ENCODE peak calls at places on chromosome 19, in five cellular contexts. One of them, this sample, is unnamed.

GRCh38 chr19:11710313-11710712 is 28.4 kb downstream of the ZNF823 start:
- DNase-seq in GM12865: no peak
- DNase-seq in SJSA1: no peak
- DNase-seq in cardiac fibroblast: no peak
- DNase-seq in adrenal gland: no peak
- DNase-seq in this sample: no peak

GRCh38 chr19:44260343-44260681 is 626 bp downstream of the ZNF233 start:
- DNase-seq in GM12865: no peak
- DNase-seq in SJSA1: no peak
- DNase-seq in cardiac fibroblast: no peak
- DNase-seq in adrenal gland: no peak
- DNase-seq in this sample: no peak

GRCh38 chr19:46953955-46954501 is 65.6 kb upstream of the NPAS1 start:
- DNase-seq in GM12865: no peak
- DNase-seq in SJSA1: no peak
- DNase-seq in cardiac fibroblast: no peak
- DNase-seq in adrenal gland: no peak
- DNase-seq in this sample: no peak

GRCh38 chr19:50300051-50300450 is 29.1 kb downstream of the KCNC3 start:
- DNase-seq in GM12865: no peak
- DNase-seq in SJSA1: no peak
- DNase-seq in cardiac fibroblast: no peak
- DNase-seq in adrenal gland: no peak
- DNase-seq in this sample: no peak

GRCh38 chr19:7224205-7224833 is 69.9 kb downstream of the INSR start:
- DNase-seq in GM12865: no peak
- DNase-seq in SJSA1: no peak
- DNase-seq in cardiac fibroblast: peak; percentile 88
- DNase-seq in adrenal gland: peak; percentile 76
- DNase-seq in this sample: no peak

GRCh38 chr19:49772850-49773432 is 6.1 kb downstream of the AP2A1 start:
- DNase-seq in GM12865: no peak
- DNase-seq in SJSA1: no peak
- DNase-seq in cardiac fibroblast: no peak
- DNase-seq in adrenal gland: no peak
- DNase-seq in this sample: no peak

GRCh38 chr19:51296331-51297093 is 14.9 kb upstream of the IGLON5 start:
- DNase-seq in GM12865: no peak
- DNase-seq in SJSA1: no peak
- DNase-seq in cardiac fibroblast: no peak
- DNase-seq in adrenal gland: no peak
- DNase-seq in this sample: no peak

GRCh38 chr19:46446021-46446420 is 17.3 kb upstream of the PNMA8C start:
- DNase-seq in GM12865: no peak
- DNase-seq in SJSA1: no peak
- DNase-seq in cardiac fibroblast: no peak
- DNase-seq in adrenal gland: no peak
- DNase-seq in this sample: no peak

GRCh38 chr19:39544201-39544903 is 4.4 kb upstream of the EID2 start:
- DNase-seq in GM12865: no peak
- DNase-seq in SJSA1: peak; percentile 15
- DNase-seq in cardiac fibroblast: peak; percentile 24
- DNase-seq in adrenal gland: no peak
- DNase-seq in this sample: peak; percentile 50

GRCh38 chr19:53644061-53644816 is 12.4 kb downstream of the DPRX start:
- DNase-seq in GM12865: no peak
- DNase-seq in SJSA1: no peak
- DNase-seq in cardiac fibroblast: no peak
- DNase-seq in adrenal gland: no peak
- DNase-seq in this sample: no peak

GRCh38 chr19:47377801-47378200 is 28.7 kb downstream of the DHX34 start:
- DNase-seq in GM12865: no peak
- DNase-seq in SJSA1: no peak
- DNase-seq in cardiac fibroblast: no peak
- DNase-seq in adrenal gland: no peak
- DNase-seq in this sample: no peak

GRCh38 chr19:41617941-41618730 is 8.7 kb downstream of the CEACAM4 start:
- DNase-seq in GM12865: no peak
- DNase-seq in SJSA1: no peak
- DNase-seq in cardiac fibroblast: no peak
- DNase-seq in adrenal gland: no peak
- DNase-seq in this sample: no peak

GRCh38 chr19:50459638-50460037 is 16.7 kb upstream of the EMC10 start:
- DNase-seq in GM12865: no peak
- DNase-seq in SJSA1: no peak
- DNase-seq in cardiac fibroblast: no peak
- DNase-seq in adrenal gland: no peak
- DNase-seq in this sample: no peak

GRCh38 chr19:16571689-16572331 is 405 bp downstream of the SLC35E1 start:
- DNase-seq in GM12865: peak; percentile 64
- DNase-seq in SJSA1: peak; percentile 44
- DNase-seq in cardiac fibroblast: peak; percentile 31
- DNase-seq in adrenal gland: peak; percentile 59
- DNase-seq in this sample: peak; percentile 30

GRCh38 chr19:44741841-44742352 is 6.6 kb upstream of the BCL3 start:
- DNase-seq in GM12865: no peak
- DNase-seq in SJSA1: peak; percentile 97
- DNase-seq in cardiac fibroblast: peak; percentile 100
- DNase-seq in adrenal gland: peak; percentile 100
- DNase-seq in this sample: peak; percentile 100

GRCh38 chr19:14556662-14557188 is 15.1 kb downstream of the NDUFB7 start:
- DNase-seq in GM12865: peak; percentile 91
- DNase-seq in SJSA1: peak; percentile 76
- DNase-seq in cardiac fibroblast: peak; percentile 87
- DNase-seq in adrenal gland: peak; percentile 83
- DNase-seq in this sample: peak; percentile 80

GRCh38 chr19:29622191-29623070 is 16.3 kb downstream of the POP4 start:
- DNase-seq in GM12865: peak; percentile 55
- DNase-seq in SJSA1: no peak
- DNase-seq in cardiac fibroblast: no peak
- DNase-seq in adrenal gland: no peak
- DNase-seq in this sample: peak; percentile 51

GRCh38 chr19:46812898-46813569 is 24.6 kb upstream of the SLC1A5 start:
- DNase-seq in GM12865: no peak
- DNase-seq in SJSA1: no peak
- DNase-seq in cardiac fibroblast: no peak
- DNase-seq in adrenal gland: peak; percentile 21
- DNase-seq in this sample: no peak

GRCh38 chr19:29724102-29724641 is 9.1 kb upstream of the C19orf12 start:
- DNase-seq in GM12865: peak; percentile 26
- DNase-seq in SJSA1: no peak
- DNase-seq in cardiac fibroblast: peak; percentile 16
- DNase-seq in adrenal gland: no peak
- DNase-seq in this sample: peak; percentile 24

GRCh38 chr19:40831502-40832430 is 18.5 kb downstream of the CYP2A6 start:
- DNase-seq in GM12865: no peak
- DNase-seq in SJSA1: no peak
- DNase-seq in cardiac fibroblast: peak; percentile 96
- DNase-seq in adrenal gland: peak; percentile 83
- DNase-seq in this sample: peak; percentile 98

GRCh38 chr19:55400281-55401087 is 7.1 kb downstream of the UBE2S start:
- DNase-seq in GM12865: no peak
- DNase-seq in SJSA1: no peak
- DNase-seq in cardiac fibroblast: no peak
- DNase-seq in adrenal gland: no peak
- DNase-seq in this sample: no peak

GRCh38 chr19:29715695-29716581 is 877 bp upstream of the C19orf12 start:
- DNase-seq in GM12865: peak; percentile 24
- DNase-seq in SJSA1: peak; percentile 10
- DNase-seq in cardiac fibroblast: peak; percentile 22
- DNase-seq in adrenal gland: peak; percentile 51
- DNase-seq in this sample: peak; percentile 46

GRCh38 chr19:49555600-49556411 is 24.6 kb downstream of the NOSIP start:
- DNase-seq in GM12865: peak; percentile 40
- DNase-seq in SJSA1: no peak
- DNase-seq in cardiac fibroblast: peak; percentile 56
- DNase-seq in adrenal gland: peak; percentile 95
- DNase-seq in this sample: peak; percentile 29

GRCh38 chr19:9939301-9939913 is 3.1 kb upstream of the OLFM2 start:
- DNase-seq in GM12865: no peak
- DNase-seq in SJSA1: no peak
- DNase-seq in cardiac fibroblast: peak; percentile 44
- DNase-seq in adrenal gland: no peak
- DNase-seq in this sample: peak; percentile 46

GRCh38 chr19:37551123-37551993 is 43.2 kb downstream of the ZNF571 start:
- DNase-seq in GM12865: peak; percentile 82
- DNase-seq in SJSA1: no peak
- DNase-seq in cardiac fibroblast: peak; percentile 73
- DNase-seq in adrenal gland: no peak
- DNase-seq in this sample: no peak

GRCh38 chr19:51541458-51542357 is 10.2 kb upstream of the SIGLEC6 start:
- DNase-seq in GM12865: no peak
- DNase-seq in SJSA1: no peak
- DNase-seq in cardiac fibroblast: no peak
- DNase-seq in adrenal gland: no peak
- DNase-seq in this sample: no peak

GRCh38 chr19:16328824-16329482 is 4.3 kb downstream of the KLF2 start:
- DNase-seq in GM12865: peak; percentile 74
- DNase-seq in SJSA1: peak; percentile 66
- DNase-seq in cardiac fibroblast: peak; percentile 77
- DNase-seq in adrenal gland: no peak
- DNase-seq in this sample: peak; percentile 75

GRCh38 chr19:16051254-16052025 is 24.9 kb upstream of the TPM4 start:
- DNase-seq in GM12865: peak; percentile 60
- DNase-seq in SJSA1: no peak
- DNase-seq in cardiac fibroblast: peak; percentile 42
- DNase-seq in adrenal gland: peak; percentile 26
- DNase-seq in this sample: no peak

GRCh38 chr19:21841081-21841783 is 5.2 kb upstream of the ZNF43 start:
- DNase-seq in GM12865: no peak
- DNase-seq in SJSA1: no peak
- DNase-seq in cardiac fibroblast: no peak
- DNase-seq in adrenal gland: no peak
- DNase-seq in this sample: no peak

GRCh38 chr19:1507192-1507660 is 5.6 kb downstream of the ADAMTSL5 start:
- DNase-seq in GM12865: no peak
- DNase-seq in SJSA1: no peak
- DNase-seq in cardiac fibroblast: no peak
- DNase-seq in adrenal gland: no peak
- DNase-seq in this sample: no peak
- H3K4me3 ChIP-seq in GM12865: no peak overlapping the region
- H3K4me3 ChIP-seq in SJSA1: no peak overlapping the region
- H3K4me3 ChIP-seq in cardiac fibroblast: no peak overlapping the region
- H3K4me3 ChIP-seq in adrenal gland: no peak overlapping the region
- H3K4me3 ChIP-seq in this sample: peak overlapping the region; percentile 72

DNA sequence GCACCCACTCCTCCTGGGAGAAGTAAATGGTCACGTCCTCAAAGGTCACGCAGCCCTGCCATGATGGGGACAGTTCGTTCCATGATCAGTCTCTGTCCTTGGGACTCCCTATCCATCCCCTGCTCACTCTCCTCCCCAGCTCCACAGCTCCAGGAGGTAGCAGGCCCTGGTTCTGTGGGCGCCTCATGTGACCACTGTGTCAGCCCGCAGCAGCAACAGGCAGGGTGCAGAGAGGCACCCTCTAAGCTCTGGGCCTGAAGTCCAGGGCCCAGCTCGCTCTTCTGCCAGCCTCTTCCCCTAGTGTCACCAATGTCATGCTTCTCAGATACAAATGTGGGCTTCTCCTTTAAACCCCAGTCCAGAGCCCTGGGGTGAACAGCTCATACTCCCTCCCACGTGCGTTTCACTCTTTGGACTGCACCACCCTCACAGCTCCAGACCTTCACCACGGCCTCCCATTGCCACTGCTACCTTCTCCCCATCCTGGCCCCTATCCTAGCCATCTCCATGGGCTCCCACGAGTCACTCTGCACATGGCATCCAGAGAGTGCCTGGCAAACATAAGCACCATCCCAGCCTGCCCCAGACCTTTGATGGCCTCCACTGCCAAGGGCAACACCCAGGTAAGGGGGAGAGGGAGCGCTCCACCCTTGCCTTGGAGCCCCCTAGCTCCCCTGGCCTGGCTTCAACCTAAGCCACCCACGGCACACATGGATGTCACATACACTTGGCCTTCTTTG is 2.9 kb downstream of the ZNF792 start:
- DNase-seq in GM12865: no peak
- DNase-seq in SJSA1: no peak
- DNase-seq in cardiac fibroblast: no peak
- DNase-seq in adrenal gland: no peak
- DNase-seq in this sample: no peak
- H3K4me3 ChIP-seq in GM12865: no peak overlapping the region
- H3K4me3 ChIP-seq in SJSA1: no peak overlapping the region
- H3K4me3 ChIP-seq in cardiac fibroblast: no peak overlapping the region
- H3K4me3 ChIP-seq in adrenal gland: no peak overlapping the region
- H3K4me3 ChIP-seq in this sample: no peak overlapping the region

GRCh38 chr19:18159810-18160209 is 6.8 kb downstream of the PIK3R2 start:
- DNase-seq in GM12865: no peak
- DNase-seq in SJSA1: no peak
- DNase-seq in cardiac fibroblast: no peak
- DNase-seq in adrenal gland: no peak
- DNase-seq in this sample: no peak

GRCh38 chr19:18160792-18161690 is 8.1 kb downstream of the PIK3R2 start:
- DNase-seq in GM12865: peak; percentile 85
- DNase-seq in SJSA1: peak; percentile 33
- DNase-seq in cardiac fibroblast: peak; percentile 71
- DNase-seq in adrenal gland: peak; percentile 78
- DNase-seq in this sample: no peak

GRCh38 chr19:18161691-18162039 is 8.7 kb downstream of the PIK3R2 start:
- DNase-seq in GM12865: no peak
- DNase-seq in SJSA1: no peak
- DNase-seq in cardiac fibroblast: no peak
- DNase-seq in adrenal gland: no peak
- DNase-seq in this sample: no peak

GRCh38 chr19:18158471-18158870 is 5.5 kb downstream of the PIK3R2 start:
- DNase-seq in GM12865: no peak
- DNase-seq in SJSA1: no peak
- DNase-seq in cardiac fibroblast: no peak
- DNase-seq in adrenal gland: no peak
- DNase-seq in this sample: no peak

DNA sequence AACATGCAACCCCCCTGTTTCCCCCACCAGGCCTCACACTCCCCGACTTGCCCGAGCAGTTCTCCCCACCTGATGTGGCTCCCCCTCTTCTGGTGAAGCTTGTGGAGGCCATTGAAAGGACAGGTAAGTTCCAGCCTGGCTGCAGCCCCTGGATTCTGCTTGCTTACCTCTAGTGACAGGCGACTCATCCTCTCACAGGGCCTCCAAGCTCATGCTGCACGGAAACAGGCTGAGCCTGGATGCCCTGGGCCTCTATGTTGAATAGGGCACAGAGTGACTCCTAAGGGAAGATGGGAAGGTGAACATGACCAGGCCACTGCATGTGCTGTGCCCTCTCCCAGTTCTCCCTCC is 7.5 kb downstream of the PIK3R2 start:
- DNase-seq in GM12865: no peak
- DNase-seq in SJSA1: no peak
- DNase-seq in cardiac fibroblast: no peak
- DNase-seq in adrenal gland: no peak
- DNase-seq in this sample: no peak
- H3K4me3 ChIP-seq in GM12865: peak overlapping the region; percentile 44
- H3K4me3 ChIP-seq in SJSA1: no peak overlapping the region
- H3K4me3 ChIP-seq in cardiac fibroblast: no peak overlapping the region
- H3K4me3 ChIP-seq in adrenal gland: no peak overlapping the region
- H3K4me3 ChIP-seq in this sample: peak overlapping the region; percentile 61

GRCh38 chr19:13172335-13173128 is 22.3 kb downstream of the IER2 start:
- DNase-seq in GM12865: no peak
- DNase-seq in SJSA1: peak; percentile 94
- DNase-seq in cardiac fibroblast: peak; percentile 82
- DNase-seq in adrenal gland: peak; percentile 94
- DNase-seq in this sample: peak; percentile 91
- H3K4me3 ChIP-seq in GM12865: no peak overlapping the region
- H3K4me3 ChIP-seq in SJSA1: no peak overlapping the region
- H3K4me3 ChIP-seq in cardiac fibroblast: no peak overlapping the region
- H3K4me3 ChIP-seq in adrenal gland: no peak overlapping the region
- H3K4me3 ChIP-seq in this sample: no peak overlapping the region

GRCh38 chr19:6059996-6060599 is 50.2 kb downstream of the RFX2 start:
- DNase-seq in GM12865: no peak
- DNase-seq in SJSA1: no peak
- DNase-seq in cardiac fibroblast: no peak
- DNase-seq in adrenal gland: no peak
- DNase-seq in this sample: no peak
- H3K4me3 ChIP-seq in GM12865: no peak overlapping the region
- H3K4me3 ChIP-seq in SJSA1: no peak overlapping the region
- H3K4me3 ChIP-seq in cardiac fibroblast: no peak overlapping the region
- H3K4me3 ChIP-seq in adrenal gland: no peak overlapping the region
- H3K4me3 ChIP-seq in this sample: no peak overlapping the region